ENCODE peak calls at places on chromosomes 13 and 19, in nine cellular contexts. One of them, this sample, is unnamed.

GRCh38 chr19:32018014-32018413 is 327.4 kb upstream of the ZNF507 start:
- DNase-seq in PC-3: no peak
- DNase-seq in progenitor cell of endocrine pancreas: no peak
- DNase-seq in astrocyte of the spinal cord: peak
- DNase-seq in fibroblast of the aortic adventitia: no peak
- DNase-seq in HFF-Myc: no peak
- DNase-seq in left lung: no peak
- DNase-seq in nephron progenitor cell: no peak
- DNase-seq in pancreas: no peak
- DNase-seq in this sample: no peak

GRCh38 chr19:6516018-6516658 is 14.0 kb upstream of the TUBB4A start:
- DNase-seq in PC-3: peak
- DNase-seq in progenitor cell of endocrine pancreas: peak
- DNase-seq in astrocyte of the spinal cord: peak
- DNase-seq in fibroblast of the aortic adventitia: peak
- DNase-seq in HFF-Myc: peak
- DNase-seq in left lung: peak
- DNase-seq in nephron progenitor cell: peak
- DNase-seq in pancreas: peak
- DNase-seq in this sample: peak

GRCh38 chr19:17052439-17052838 is 22.8 kb downstream of the HAUS8 start:
- DNase-seq in PC-3: peak
- DNase-seq in progenitor cell of endocrine pancreas: no peak
- DNase-seq in astrocyte of the spinal cord: peak
- DNase-seq in fibroblast of the aortic adventitia: peak
- DNase-seq in HFF-Myc: no peak
- DNase-seq in left lung: peak
- DNase-seq in nephron progenitor cell: peak
- DNase-seq in pancreas: no peak
- DNase-seq in this sample: peak

GRCh38 chr13:47211106-47211505 is 314.3 kb upstream of the HTR2A start:
- DNase-seq in PC-3: peak
- DNase-seq in progenitor cell of endocrine pancreas: no peak
- DNase-seq in astrocyte of the spinal cord: peak
- DNase-seq in fibroblast of the aortic adventitia: no peak
- DNase-seq in HFF-Myc: peak
- DNase-seq in left lung: no peak
- DNase-seq in nephron progenitor cell: no peak
- DNase-seq in pancreas: no peak
- DNase-seq in this sample: no peak

GRCh38 chr19:40588926-40589569 is 12.1 kb upstream of the LTBP4 start:
- DNase-seq in PC-3: no peak
- DNase-seq in progenitor cell of endocrine pancreas: no peak
- DNase-seq in astrocyte of the spinal cord: no peak
- DNase-seq in fibroblast of the aortic adventitia: no peak
- DNase-seq in HFF-Myc: no peak
- DNase-seq in left lung: no peak
- DNase-seq in nephron progenitor cell: no peak
- DNase-seq in pancreas: peak
- DNase-seq in this sample: no peak

GRCh38 chr13:49938274-49938673 is 2.1 kb upstream of the SPRYD7 start:
- DNase-seq in PC-3: no peak
- DNase-seq in progenitor cell of endocrine pancreas: no peak
- DNase-seq in astrocyte of the spinal cord: no peak
- DNase-seq in fibroblast of the aortic adventitia: no peak
- DNase-seq in HFF-Myc: no peak
- DNase-seq in left lung: no peak
- DNase-seq in nephron progenitor cell: no peak
- DNase-seq in pancreas: no peak
- DNase-seq in this sample: no peak

GRCh38 chr13:95146486-95146885 is 154.8 kb downstream of the ABCC4 start:
- DNase-seq in PC-3: no peak
- DNase-seq in progenitor cell of endocrine pancreas: no peak
- DNase-seq in astrocyte of the spinal cord: no peak
- DNase-seq in fibroblast of the aortic adventitia: no peak
- DNase-seq in HFF-Myc: no peak
- DNase-seq in left lung: no peak
- DNase-seq in nephron progenitor cell: no peak
- DNase-seq in pancreas: no peak
- DNase-seq in this sample: no peak

GRCh38 chr19:34193439-34193838 is 21.1 kb downstream of the LSM14A start:
- DNase-seq in PC-3: no peak
- DNase-seq in progenitor cell of endocrine pancreas: no peak
- DNase-seq in astrocyte of the spinal cord: no peak
- DNase-seq in fibroblast of the aortic adventitia: no peak
- DNase-seq in HFF-Myc: no peak
- DNase-seq in left lung: no peak
- DNase-seq in nephron progenitor cell: no peak
- DNase-seq in pancreas: no peak
- DNase-seq in this sample: no peak

GRCh38 chr13:34543836-34544235 is 398.2 kb upstream of the NBEA start:
- DNase-seq in PC-3: no peak
- DNase-seq in progenitor cell of endocrine pancreas: no peak
- DNase-seq in astrocyte of the spinal cord: no peak
- DNase-seq in fibroblast of the aortic adventitia: no peak
- DNase-seq in HFF-Myc: no peak
- DNase-seq in left lung: no peak
- DNase-seq in nephron progenitor cell: no peak
- DNase-seq in pancreas: no peak
- DNase-seq in this sample: no peak

GRCh38 chr19:41476583-41476982 is 33.6 kb downstream of the ERICH4 start:
- DNase-seq in PC-3: no peak
- DNase-seq in progenitor cell of endocrine pancreas: no peak
- DNase-seq in astrocyte of the spinal cord: no peak
- DNase-seq in fibroblast of the aortic adventitia: no peak
- DNase-seq in HFF-Myc: no peak
- DNase-seq in left lung: no peak
- DNase-seq in nephron progenitor cell: no peak
- DNase-seq in pancreas: no peak
- DNase-seq in this sample: no peak

GRCh38 chr13:43805681-43806128 is 18.9 kb upstream of the ENOX1 start:
- DNase-seq in PC-3: peak
- DNase-seq in progenitor cell of endocrine pancreas: no peak
- DNase-seq in astrocyte of the spinal cord: peak
- DNase-seq in fibroblast of the aortic adventitia: no peak
- DNase-seq in HFF-Myc: no peak
- DNase-seq in left lung: no peak
- DNase-seq in nephron progenitor cell: no peak
- DNase-seq in pancreas: no peak
- DNase-seq in this sample: no peak

GRCh38 chr19:5828661-5829566 is 10.6 kb downstream of the FUT6 start:
- DNase-seq in PC-3: no peak
- DNase-seq in progenitor cell of endocrine pancreas: peak
- DNase-seq in astrocyte of the spinal cord: no peak
- DNase-seq in fibroblast of the aortic adventitia: peak
- DNase-seq in HFF-Myc: no peak
- DNase-seq in left lung: no peak
- DNase-seq in nephron progenitor cell: peak
- DNase-seq in pancreas: peak
- DNase-seq in this sample: no peak

GRCh38 chr19:19543101-19543500 is 5.0 kb downstream of the CILP2 start:
- DNase-seq in PC-3: no peak
- DNase-seq in progenitor cell of endocrine pancreas: no peak
- DNase-seq in astrocyte of the spinal cord: no peak
- DNase-seq in fibroblast of the aortic adventitia: no peak
- DNase-seq in HFF-Myc: no peak
- DNase-seq in left lung: no peak
- DNase-seq in nephron progenitor cell: no peak
- DNase-seq in pancreas: no peak
- DNase-seq in this sample: no peak

GRCh38 chr19:54573330-54573872 is at the start of gene LILRA2:
- DNase-seq in PC-3: no peak
- DNase-seq in progenitor cell of endocrine pancreas: no peak
- DNase-seq in astrocyte of the spinal cord: no peak
- DNase-seq in fibroblast of the aortic adventitia: no peak
- DNase-seq in HFF-Myc: no peak
- DNase-seq in left lung: peak
- DNase-seq in nephron progenitor cell: no peak
- DNase-seq in pancreas: no peak
- DNase-seq in this sample: no peak

GRCh38 chr19:58563034-58563573 is 4.7 kb upstream of the UBE2M start:
- DNase-seq in PC-3: no peak
- DNase-seq in progenitor cell of endocrine pancreas: no peak
- DNase-seq in astrocyte of the spinal cord: no peak
- DNase-seq in fibroblast of the aortic adventitia: no peak
- DNase-seq in HFF-Myc: no peak
- DNase-seq in left lung: no peak
- DNase-seq in nephron progenitor cell: no peak
- DNase-seq in pancreas: peak
- DNase-seq in this sample: no peak

GRCh38 chr13:48626077-48626449 is 27.7 kb upstream of the CYSLTR2 start:
- DNase-seq in PC-3: no peak
- DNase-seq in progenitor cell of endocrine pancreas: no peak
- DNase-seq in astrocyte of the spinal cord: peak
- DNase-seq in fibroblast of the aortic adventitia: peak
- DNase-seq in HFF-Myc: no peak
- DNase-seq in left lung: no peak
- DNase-seq in nephron progenitor cell: no peak
- DNase-seq in pancreas: no peak
- DNase-seq in this sample: no peak

GRCh38 chr19:12163841-12164240 is 945 bp downstream of the ZNF136 start:
- DNase-seq in PC-3: peak
- DNase-seq in progenitor cell of endocrine pancreas: no peak
- DNase-seq in astrocyte of the spinal cord: peak
- DNase-seq in fibroblast of the aortic adventitia: peak
- DNase-seq in HFF-Myc: no peak
- DNase-seq in left lung: no peak
- DNase-seq in nephron progenitor cell: no peak
- DNase-seq in pancreas: no peak
- DNase-seq in this sample: no peak

GRCh38 chr19:44212865-44213346 is 574 bp downstream of the ZNF227 start:
- DNase-seq in PC-3: peak
- DNase-seq in progenitor cell of endocrine pancreas: no peak
- DNase-seq in astrocyte of the spinal cord: peak
- DNase-seq in fibroblast of the aortic adventitia: peak
- DNase-seq in HFF-Myc: peak
- DNase-seq in left lung: no peak
- DNase-seq in nephron progenitor cell: no peak
- DNase-seq in pancreas: no peak
- DNase-seq in this sample: no peak

GRCh38 chr19:11191273-11191755 is 6.0 kb downstream of the KANK2 start:
- DNase-seq in PC-3: peak
- DNase-seq in progenitor cell of endocrine pancreas: no peak
- DNase-seq in astrocyte of the spinal cord: peak
- DNase-seq in fibroblast of the aortic adventitia: peak
- DNase-seq in HFF-Myc: no peak
- DNase-seq in left lung: no peak
- DNase-seq in nephron progenitor cell: no peak
- DNase-seq in pancreas: no peak
- DNase-seq in this sample: no peak

GRCh38 chr13:30154531-30154930 is 152.8 kb downstream of the KATNAL1 start:
- DNase-seq in PC-3: no peak
- DNase-seq in progenitor cell of endocrine pancreas: no peak
- DNase-seq in astrocyte of the spinal cord: no peak
- DNase-seq in fibroblast of the aortic adventitia: no peak
- DNase-seq in HFF-Myc: no peak
- DNase-seq in left lung: no peak
- DNase-seq in nephron progenitor cell: no peak
- DNase-seq in pancreas: no peak
- DNase-seq in this sample: no peak
- TF ChIP-seq CTCF in PC-3: no peak
- TF ChIP-seq CTCF in progenitor cell of endocrine pancreas: no peak
- TF ChIP-seq CTCF in astrocyte of the spinal cord: no peak
- TF ChIP-seq CTCF in fibroblast of the aortic adventitia: no peak
- TF ChIP-seq CTCF in HFF-Myc: no peak
- TF ChIP-seq CTCF in left lung: no peak
- TF ChIP-seq CTCF in nephron progenitor cell: no peak
- TF ChIP-seq CTCF in pancreas: no peak
- TF ChIP-seq CTCF in this sample: no peak

DNA sequence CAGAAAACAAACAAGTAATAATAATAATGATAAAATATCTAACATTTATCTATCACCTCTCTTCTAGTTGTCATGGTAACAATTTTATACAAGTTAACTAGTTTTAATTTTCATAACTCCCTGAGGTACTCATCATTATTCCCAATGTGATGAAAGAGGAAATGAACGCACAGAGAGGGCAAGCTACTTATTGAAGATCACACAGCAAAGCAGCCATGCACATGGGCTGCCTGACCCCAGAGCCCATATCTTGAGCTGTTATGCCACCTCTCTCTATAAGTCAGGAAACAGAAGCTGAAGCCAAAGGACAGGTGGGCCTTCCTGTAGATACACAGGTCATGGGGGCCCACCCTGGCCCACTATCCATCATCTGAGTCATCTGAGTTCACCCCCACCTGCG is 4.9 kb upstream of the KLK4 start:
- DNase-seq in PC-3: no peak
- DNase-seq in progenitor cell of endocrine pancreas: no peak
- DNase-seq in astrocyte of the spinal cord: no peak
- DNase-seq in fibroblast of the aortic adventitia: no peak
- DNase-seq in HFF-Myc: no peak
- DNase-seq in left lung: no peak
- DNase-seq in nephron progenitor cell: no peak
- DNase-seq in pancreas: no peak
- DNase-seq in this sample: no peak
- TF ChIP-seq CTCF in PC-3: no peak
- TF ChIP-seq CTCF in progenitor cell of endocrine pancreas: no peak
- TF ChIP-seq CTCF in astrocyte of the spinal cord: no peak
- TF ChIP-seq CTCF in fibroblast of the aortic adventitia: no peak
- TF ChIP-seq CTCF in HFF-Myc: no peak
- TF ChIP-seq CTCF in left lung: no peak
- TF ChIP-seq CTCF in nephron progenitor cell: no peak
- TF ChIP-seq CTCF in pancreas: no peak
- TF ChIP-seq CTCF in this sample: no peak

GRCh38 chr19:49118565-49119410 is at the start of gene C19orf73:
- DNase-seq in PC-3: peak
- DNase-seq in progenitor cell of endocrine pancreas: peak
- DNase-seq in astrocyte of the spinal cord: peak
- DNase-seq in fibroblast of the aortic adventitia: peak
- DNase-seq in HFF-Myc: peak
- DNase-seq in left lung: peak
- DNase-seq in nephron progenitor cell: peak
- DNase-seq in pancreas: peak
- DNase-seq in this sample: peak
- TF ChIP-seq CTCF in PC-3: no peak
- TF ChIP-seq CTCF in progenitor cell of endocrine pancreas: no peak
- TF ChIP-seq CTCF in astrocyte of the spinal cord: peak
- TF ChIP-seq CTCF in fibroblast of the aortic adventitia: peak
- TF ChIP-seq CTCF in HFF-Myc: no peak
- TF ChIP-seq CTCF in left lung: no peak
- TF ChIP-seq CTCF in nephron progenitor cell: no peak
- TF ChIP-seq CTCF in pancreas: no peak
- TF ChIP-seq CTCF in this sample: no peak

DNA sequence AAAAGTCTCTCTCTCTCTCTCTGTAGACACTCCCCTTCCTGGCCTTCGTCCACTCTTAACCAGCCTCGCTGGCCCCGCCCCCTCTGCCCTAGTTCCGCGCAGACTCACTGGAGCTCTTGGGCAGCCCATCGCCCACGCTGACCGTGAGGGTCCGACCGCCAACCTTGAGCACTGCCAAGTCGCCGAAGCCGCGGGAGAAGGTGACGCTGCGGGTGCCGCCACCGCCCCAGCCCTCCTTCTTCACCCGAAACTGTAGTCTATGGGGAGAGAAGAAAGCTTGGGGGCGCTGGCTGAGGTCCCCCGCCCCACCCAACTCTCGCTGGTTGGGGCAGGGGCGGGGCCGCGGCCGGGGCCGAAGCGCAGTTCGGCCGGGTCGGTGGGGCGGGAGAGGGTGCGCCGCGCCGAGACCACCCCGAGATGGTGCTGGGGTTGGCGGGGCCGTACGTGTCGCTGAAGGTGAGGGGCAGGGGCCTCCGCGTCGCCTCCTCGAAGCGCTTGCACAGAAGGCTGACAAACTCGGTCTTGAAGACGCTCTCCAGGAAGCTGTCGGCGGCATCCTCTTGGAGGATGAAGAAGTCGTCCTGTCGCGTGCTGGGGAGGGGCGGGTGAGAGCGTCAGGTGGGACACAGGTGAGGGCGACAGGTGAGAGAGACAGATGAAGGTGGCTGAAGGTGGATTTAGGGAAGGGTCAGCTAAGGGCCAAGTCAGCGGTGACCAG is 12.5 kb upstream of the ZNF414 start:
- DNase-seq in PC-3: peak
- DNase-seq in progenitor cell of endocrine pancreas: peak
- DNase-seq in astrocyte of the spinal cord: peak
- DNase-seq in fibroblast of the aortic adventitia: peak
- DNase-seq in HFF-Myc: peak
- DNase-seq in left lung: peak
- DNase-seq in nephron progenitor cell: peak
- DNase-seq in pancreas: peak
- DNase-seq in this sample: peak
- TF ChIP-seq CTCF in PC-3: no peak
- TF ChIP-seq CTCF in progenitor cell of endocrine pancreas: no peak
- TF ChIP-seq CTCF in astrocyte of the spinal cord: no peak
- TF ChIP-seq CTCF in fibroblast of the aortic adventitia: no peak
- TF ChIP-seq CTCF in HFF-Myc: no peak
- TF ChIP-seq CTCF in left lung: no peak
- TF ChIP-seq CTCF in nephron progenitor cell: no peak
- TF ChIP-seq CTCF in pancreas: no peak
- TF ChIP-seq CTCF in this sample: no peak

This sample was measured in neural crest cell.